ENCODE peak calls at places on chromosomes 7 and 10, in four cellular contexts. F is IMR-90, T is ovary, B is body of pancreas. E is an unnamed sample.

GRCh38 chr10:6878067-6878412 is 298.0 kb upstream of the PRKCQ start:
- DNase-seq in B (no peak), F (no peak), T (no peak), E (no peak)

GRCh38 chr7:55439627-55440026 is 74.5 kb downstream of the LANCL2 start:
- DNase-seq in F (peak), T (no peak), B (no peak), E (no peak)

GRCh38 chr10:118237930-118238329 is 104.2 kb downstream of the FAM204A start:
- DNase-seq in F (no peak), T (no peak), B (no peak), E (no peak)

GRCh38 chr10:60732240-60733188 is 45.8 kb upstream of the CDK1 start:
- DNase-seq in B (peak), F (no peak), T (peak), E (no peak)

GRCh38 chr10:119149723-119150122 is 15.8 kb downstream of the SFXN4 start:
- DNase-seq in T (no peak), F (no peak), B (no peak), E (no peak)

GRCh38 chr7:162583-163297 is 29.6 kb upstream of the FAM20C start:
- DNase-seq in F (no peak), T (no peak), B (no peak), E (no peak)

GRCh38 chr10:84938117-84938905 is 609.9 kb downstream of the CCSER2 start:
- DNase-seq in B (no peak), T (no peak), F (no peak), E (no peak)

GRCh38 chr7:90298145-90299038 is 22.7 kb downstream of the FAM237B start:
- DNase-seq in T (no peak), B (no peak), F (peak), E (no peak)

GRCh38 chr10:58140054-58140453 is 127.6 kb downstream of the IPMK start:
- DNase-seq in F (no peak), T (no peak), B (no peak), E (no peak)

GRCh38 chr10:122286872-122287271 is 15.8 kb downstream of the BTBD16 start:
- DNase-seq in F (peak), B (no peak), T (no peak), E (no peak)

GRCh38 chr7:157467496-157468212 is 130.8 kb downstream of the DNAJB6 start:
- DNase-seq in B (no peak), F (no peak), T (no peak), E (no peak)

GRCh38 chr10:6647811-6648526 is 67.9 kb upstream of the PRKCQ start:
- DNase-seq in T (no peak), B (peak), F (no peak), E (no peak)

DNA sequence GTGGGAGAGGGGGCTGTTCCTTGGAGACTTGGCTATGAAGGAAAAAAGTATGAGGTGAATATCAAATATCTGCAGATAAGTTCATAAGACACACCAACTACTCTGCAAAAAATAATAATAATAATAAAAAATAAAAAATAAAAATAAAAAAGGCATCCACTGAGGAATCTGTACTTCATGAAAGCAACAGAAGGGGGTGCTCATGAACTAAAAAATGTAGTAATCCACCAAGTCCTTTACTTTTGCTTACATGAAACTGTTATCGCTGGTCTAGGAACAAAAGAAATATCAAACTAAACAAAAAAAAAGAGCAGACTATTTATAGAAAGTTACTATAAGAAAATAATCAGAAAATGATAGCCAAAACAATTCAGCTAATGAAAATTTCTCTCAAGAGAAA is 579.0 kb downstream of the PHTF2 start:
- DNase-seq in F (no peak), T (no peak), B (no peak), E (no peak)
- TF ChIP-seq CTCF in F (no peak), T (no peak), B (no peak), E (no peak)

DNA sequence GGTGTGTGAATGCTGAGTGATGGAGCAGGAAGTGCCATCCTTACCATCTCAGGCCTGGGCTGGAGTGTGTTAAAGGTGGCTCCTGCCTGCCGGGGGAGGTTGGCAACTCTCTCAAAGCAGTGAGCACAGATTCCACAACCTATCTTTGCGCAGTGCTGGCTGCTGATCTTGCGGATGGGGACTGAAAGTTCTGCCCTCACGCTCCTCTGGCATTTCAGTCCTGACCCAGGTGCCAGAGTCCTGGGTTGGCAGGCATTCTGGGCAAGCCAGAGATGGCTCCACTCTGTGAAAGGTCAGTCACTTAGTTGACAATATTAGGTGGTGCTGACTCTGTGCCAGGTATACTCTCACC is 315.5 kb downstream of the RPS24 start:
- DNase-seq in B (no peak), T (no peak), F (no peak), E (peak)
- H3K27ac ChIP-seq in B (no peak), T (no peak), F (no peak), E (no peak)

GRCh38 chr7:128260069-128260468 is 19.0 kb downstream of the LEP start:
- DNase-seq in T (no peak), F (no peak), B (no peak), E (no peak)

GRCh38 chr7:128265156-128265905 is 24.3 kb downstream of the LEP start:
- DNase-seq in B (no peak), F (no peak), T (no peak), E (no peak)

GRCh38 chr7:128264477-128264876 is 23.4 kb downstream of the LEP start:
- DNase-seq in T (no peak), B (peak), F (no peak), E (no peak)

GRCh38 chr7:128263420-128263819 is 22.3 kb downstream of the LEP start:
- DNase-seq in B (no peak), T (no peak), F (no peak), E (no peak)

DNA sequence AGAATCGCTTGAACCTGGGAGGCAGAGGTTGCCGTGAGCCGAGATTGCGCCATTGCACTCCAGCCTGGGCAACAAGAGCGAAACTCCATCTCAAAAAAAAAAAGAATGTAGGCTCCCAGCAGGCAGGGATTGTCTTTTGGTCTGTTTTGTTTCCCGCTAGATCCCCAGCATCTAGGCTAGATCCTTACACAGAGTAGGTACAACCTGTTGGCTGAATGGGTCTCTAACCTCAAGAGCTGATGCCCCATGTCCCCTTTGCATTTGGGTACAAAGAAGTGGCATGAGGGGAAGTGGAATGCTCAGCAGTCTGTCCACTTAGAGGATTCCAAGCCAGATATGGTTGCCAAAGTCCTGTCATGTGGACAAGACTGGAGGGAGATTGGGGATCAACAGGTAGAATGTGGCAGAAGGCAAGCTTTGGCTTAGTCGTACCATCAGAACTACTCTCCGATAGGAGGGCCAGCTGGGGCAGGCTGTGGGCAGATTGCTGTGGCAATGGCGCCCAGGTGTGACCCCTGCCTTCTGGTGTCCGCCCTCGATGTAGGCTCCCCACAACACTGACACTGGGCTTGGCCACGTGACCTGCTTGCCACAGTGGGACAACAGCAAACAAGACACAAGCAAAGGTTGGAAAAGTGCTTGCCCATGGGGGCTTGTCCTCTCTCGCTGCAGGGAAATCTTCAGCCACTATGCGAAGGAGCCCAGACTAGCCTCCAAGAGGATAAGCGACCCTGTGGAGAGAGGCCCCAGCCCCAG is 21.4 kb downstream of the LEP start:
- DNase-seq in F (no peak), T (no peak), B (no peak), E (no peak)
- TF ChIP-seq POLR2A in F (no peak), T (no peak), B (no peak), E (no peak)

DNA sequence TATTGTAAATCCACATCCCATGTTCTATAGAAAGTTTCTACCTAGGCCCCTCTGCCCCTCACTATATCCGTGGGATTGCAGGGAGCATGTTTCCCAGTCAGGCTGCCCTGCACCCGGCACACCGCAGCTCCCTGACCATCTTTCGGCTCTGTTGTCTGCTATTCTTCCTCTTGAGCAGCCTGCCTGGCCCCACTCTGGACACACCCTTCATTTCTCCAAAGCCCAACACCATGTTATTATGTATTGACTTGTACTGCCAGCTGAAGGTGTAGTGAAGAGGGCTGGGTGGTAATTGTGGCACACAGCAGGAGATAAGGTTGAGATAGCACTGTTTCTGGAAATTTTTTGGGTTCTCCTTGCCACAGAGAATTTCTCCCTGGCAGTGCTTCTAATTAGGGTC is 9.8 kb downstream of the LRMDA start:
- DNase-seq in T (no peak), B (no peak), F (no peak), E (no peak)
- TF ChIP-seq CTCF in T (no peak), B (no peak), F (no peak), E (no peak)

GRCh38 chr7:77798394-77799077 is at the start of the genes PHTF2 and TMEM60:
- DNase-seq in F (peak), B (peak), T (peak), E (peak)
- H3K27ac ChIP-seq in F (peak), B (peak), T (peak), E (peak)

GRCh38 chr10:88952647-88953111 is at the start of gene ACTA2:
- DNase-seq in T (peak), F (peak), B (no peak), E (peak)
- TF ChIP-seq POLR2A in T (no peak), F (peak), B (no peak), E (peak)

GRCh38 chr10:48523820-48524758 is 80.8 kb downstream of the ARHGAP22 start:
- DNase-seq in B (no peak), T (peak), F (no peak), E (no peak)
- TF ChIP-seq CTCF in B (peak), T (peak), F (peak), E (peak)

GRCh38 chr10:92714872-92715271 is 25.1 kb downstream of the HHEX start:
- DNase-seq in F (no peak), T (no peak), B (no peak), E (no peak)

GRCh38 chr10:92714152-92714836 is 24.5 kb downstream of the HHEX start:
- DNase-seq in F (no peak), B (no peak), T (no peak), E (no peak)

GRCh38 chr10:92712016-92712889 is 22.5 kb downstream of the HHEX start:
- DNase-seq in F (peak), B (no peak), T (no peak), E (no peak)
- H3K27ac ChIP-seq in F (no peak), B (no peak), T (no peak), E (no peak)

GRCh38 chr7:108292541-108292940 is 162.4 kb upstream of the LAMB4 start:
- DNase-seq in T (no peak), B (no peak), F (no peak), E (no peak)

GRCh38 chr7:108291791-108292440 is 161.8 kb upstream of the LAMB4 start:
- DNase-seq in F (no peak), T (no peak), B (no peak), E (no peak)

GRCh38 chr7:108293190-108293612 is 163.0 kb downstream of the NRCAM start:
- DNase-seq in T (no peak), B (no peak), F (no peak), E (no peak)

GRCh38 chr7:108296911-108297310 is 159.3 kb downstream of the NRCAM start:
- DNase-seq in F (no peak), T (no peak), B (no peak), E (no peak)

GRCh38 chr7:108294595-108294994 is 161.6 kb downstream of the NRCAM start:
- DNase-seq in T (no peak), B (no peak), F (no peak), E (no peak)
- TF ChIP-seq POLR2A in T (no peak), B (no peak), F (no peak), E (no peak)

GRCh38 chr10:14116021-14116420 is 214.7 kb downstream of the FRMD4A start:
- DNase-seq in B (no peak), T (no peak), F (no peak), E (no peak)

GRCh38 chr10:14118953-14119352 is 211.8 kb downstream of the FRMD4A start:
- DNase-seq in T (no peak), F (no peak), B (no peak), E (no peak)

GRCh38 chr10:14116837-14117236 is 213.9 kb downstream of the FRMD4A start:
- DNase-seq in T (no peak), B (no peak), F (no peak), E (no peak)

DNA sequence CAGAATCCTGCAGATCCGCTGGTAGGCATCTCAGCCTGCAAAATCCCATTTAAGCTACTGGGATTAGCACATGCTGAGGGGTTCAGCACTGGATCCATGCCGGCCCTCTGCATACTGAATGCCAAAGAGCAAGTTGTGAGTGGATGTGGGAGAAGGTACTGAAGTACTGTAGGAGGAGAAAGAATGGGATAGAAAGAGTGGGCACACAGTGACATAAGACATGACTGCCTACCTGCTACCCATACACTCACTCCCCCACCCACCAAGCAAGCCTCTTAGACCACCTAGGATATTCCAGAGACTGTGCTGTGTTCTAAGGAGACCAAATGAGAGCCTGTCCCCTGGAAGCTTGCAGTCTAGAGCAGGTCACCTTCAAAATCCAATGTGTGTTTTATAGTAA is 215.9 kb downstream of the FRMD4A start:
- DNase-seq in B (no peak), F (no peak), T (no peak), E (no peak)
- TF ChIP-seq CTCF in B (no peak), F (no peak), T (no peak), E (no peak)

E was measured in uterus.